ENCODE peak calls at places on chromosomes 7 and 10, in seven cellular contexts. B, W, Q, V, M, O and P are unnamed samples.

GRCh38 chr7:56105508-56105907 is 768 bp downstream of the CHCHD2 start:
- DNase-seq in O (peak; percentile 80), Q (no peak), W (no peak), B (peak; percentile 56), M (no peak), V (peak; percentile 57), P (no peak)

GRCh38 chr7:3194501-3195141 is 106.4 kb upstream of the SDK1 start:
- DNase-seq in M (peak; percentile 67), W (no peak), V (peak; percentile 78), O (no peak), B (no peak), Q (peak; percentile 97), P (no peak)

GRCh38 chr10:3874988-3875841 is 90.2 kb upstream of the KLF6 start:
- DNase-seq in V (no peak), M (no peak), Q (no peak), W (no peak), O (no peak), B (peak; percentile 73), P (no peak)

GRCh38 chr7:33495207-33495606 is 365.8 kb downstream of the BBS9 start:
- DNase-seq in B (no peak), M (no peak), V (no peak), O (peak; percentile 68), W (no peak), Q (peak; percentile 47), P (peak; percentile 84)

GRCh38 chr10:6022693-6023092 is 39.5 kb downstream of the IL2RA start:
- DNase-seq in M (no peak), V (no peak), B (no peak), W (no peak), O (peak; percentile 9), Q (no peak), P (no peak)

GRCh38 chr10:86108696-86109095 is 257.9 kb downstream of the GRID1 start:
- DNase-seq in Q (no peak), B (no peak), W (no peak), V (no peak), O (no peak), M (no peak), P (no peak)

GRCh38 chr10:6140141-6140841 is 51.5 kb downstream of the RBM17 start:
- DNase-seq in W (no peak), O (no peak), B (peak; percentile 83), M (no peak), Q (peak; percentile 59), V (no peak), P (peak; percentile 75)

GRCh38 chr10:60335708-60336107 is 54.0 kb downstream of the ANK3 start:
- DNase-seq in W (no peak), V (no peak), Q (peak; percentile 25), O (no peak), M (no peak), B (no peak), P (no peak)

GRCh38 chr7:129607471-129608120 is 3.9 kb upstream of the NRF1 start:
- DNase-seq in O (peak; percentile 49), W (no peak), M (peak; percentile 71), V (no peak), Q (peak; percentile 82), B (peak; percentile 54), P (no peak)

GRCh38 chr10:7717767-7718166 is 14.7 kb downstream of the ITIH2 start:
- DNase-seq in O (no peak), W (no peak), B (no peak), Q (no peak), V (no peak), M (no peak), P (no peak)

GRCh38 chr10:43255644-43256431 is 11.0 kb downstream of the RASGEF1A start:
- DNase-seq in Q (peak; percentile 86), O (peak; percentile 47), V (no peak), M (peak; percentile 74), B (peak; percentile 56), W (no peak), P (peak; percentile 68)

GRCh38 chr7:135253851-135254815 is 20.5 kb downstream of the STRA8 start:
- DNase-seq in V (peak; percentile 11), O (peak; percentile 69), Q (no peak), M (no peak), W (peak; percentile 79), B (peak; percentile 57), P (peak; percentile 85)

GRCh38 chr7:102284399-102284798 is 2.3 kb upstream of the SH2B2 start:
- DNase-seq in M (no peak), O (no peak), V (no peak), Q (no peak), B (peak; percentile 62), W (no peak), P (no peak)

GRCh38 chr7:158377800-158378623 is 209.6 kb downstream of the PTPRN2 start:
- DNase-seq in B (no peak), M (no peak), W (no peak), V (no peak), O (no peak), Q (no peak), P (no peak)

GRCh38 chr10:114398587-114399331 is 5.5 kb downstream of the AFAP1L2 start:
- DNase-seq in M (no peak), V (no peak), B (no peak), O (no peak), Q (no peak), W (no peak), P (peak; percentile 55)

GRCh38 chr7:2483495-2483894 is 7.3 kb upstream of the GRIFIN start:
- DNase-seq in B (no peak), W (no peak), M (no peak), O (no peak), Q (no peak), V (no peak), P (no peak)

GRCh38 chr7:50310361-50310760 is 5.8 kb downstream of the IKZF1 start:
- DNase-seq in Q (no peak), M (no peak), O (no peak), W (no peak), V (no peak), B (no peak), P (no peak)

GRCh38 chr7:91198371-91198770 is 65.9 kb upstream of the FZD1 start:
- DNase-seq in V (no peak), B (no peak), O (no peak), Q (no peak), W (no peak), M (no peak), P (no peak)

GRCh38 chr10:128047991-128048826 is 78.0 kb downstream of the MKI67 start:
- DNase-seq in Q (no peak), B (peak; percentile 59), M (no peak), V (no peak), W (peak; percentile 58), O (no peak), P (no peak)

GRCh38 chr10:86316274-86316835 is 50.2 kb downstream of the GRID1 start:
- DNase-seq in M (no peak), W (no peak), Q (no peak), B (no peak), O (no peak), V (no peak), P (no peak)